ENCODE peak calls at places on chromosome 5, in eight cellular contexts. One of them, this sample, is unnamed.

GRCh38 chr5:65728219-65728618 is 6.2 kb downstream of the NLN start:
- DNase-seq in PC-3: peak; percentile 20
- DNase-seq in neural progenitor cell: no peak
- DNase-seq in HCT116: no peak
- DNase-seq in GM23248: no peak
- DNase-seq in MM.1S: no peak
- DNase-seq in OCI-LY7: no peak
- DNase-seq in GM23338: no peak
- DNase-seq in this sample: no peak

GRCh38 chr5:119009131-119009530 is 20.8 kb upstream of the DTWD2 start:
- DNase-seq in HCT116: no peak
- DNase-seq in GM23248: no peak
- DNase-seq in MM.1S: no peak
- DNase-seq in PC-3: peak; percentile 58
- DNase-seq in neural progenitor cell: no peak
- DNase-seq in OCI-LY7: no peak
- DNase-seq in GM23338: no peak
- DNase-seq in this sample: peak; percentile 43

GRCh38 chr5:171272996-171273970 is 35.8 kb upstream of the TLX3 start:
- DNase-seq in GM23338: peak; percentile 82
- DNase-seq in HCT116: peak; percentile 44
- DNase-seq in PC-3: peak; percentile 60
- DNase-seq in GM23248: peak; percentile 42
- DNase-seq in OCI-LY7: peak; percentile 4
- DNase-seq in MM.1S: peak; percentile 53
- DNase-seq in neural progenitor cell: peak; percentile 58
- DNase-seq in this sample: peak; percentile 23

GRCh38 chr5:6396043-6396442 is 17.7 kb upstream of the MED10 start:
- DNase-seq in PC-3: no peak
- DNase-seq in MM.1S: no peak
- DNase-seq in GM23248: no peak
- DNase-seq in GM23338: no peak
- DNase-seq in neural progenitor cell: no peak
- DNase-seq in HCT116: no peak
- DNase-seq in OCI-LY7: no peak
- DNase-seq in this sample: no peak

GRCh38 chr5:6455571-6456200 is 7.0 kb downstream of the UBE2QL1 start:
- DNase-seq in GM23248: no peak
- DNase-seq in neural progenitor cell: no peak
- DNase-seq in PC-3: no peak
- DNase-seq in GM23338: no peak
- DNase-seq in HCT116: no peak
- DNase-seq in OCI-LY7: no peak
- DNase-seq in MM.1S: no peak
- DNase-seq in this sample: no peak

GRCh38 chr5:150079655-150080461 is 6.5 kb downstream of the CSF1R start:
- DNase-seq in neural progenitor cell: no peak
- DNase-seq in PC-3: no peak
- DNase-seq in GM23338: no peak
- DNase-seq in HCT116: no peak
- DNase-seq in MM.1S: no peak
- DNase-seq in OCI-LY7: no peak
- DNase-seq in GM23248: no peak
- DNase-seq in this sample: no peak

GRCh38 chr5:158966691-158967090 is 133.0 kb downstream of the EBF1 start:
- DNase-seq in OCI-LY7: no peak
- DNase-seq in HCT116: no peak
- DNase-seq in neural progenitor cell: no peak
- DNase-seq in PC-3: no peak
- DNase-seq in GM23248: no peak
- DNase-seq in GM23338: no peak
- DNase-seq in MM.1S: no peak
- DNase-seq in this sample: no peak

GRCh38 chr5:79878721-79879336 is 112.2 kb downstream of the MTX3 start:
- DNase-seq in neural progenitor cell: peak; percentile 48
- DNase-seq in PC-3: peak; percentile 31
- DNase-seq in MM.1S: no peak
- DNase-seq in OCI-LY7: peak; percentile 55
- DNase-seq in HCT116: peak; percentile 31
- DNase-seq in GM23338: peak; percentile 75
- DNase-seq in GM23248: peak; percentile 26
- DNase-seq in this sample: no peak

GRCh38 chr5:93800988-93801811 is 59.8 kb upstream of the POU5F2 start:
- DNase-seq in GM23248: peak; percentile 73
- DNase-seq in MM.1S: peak; percentile 67
- DNase-seq in OCI-LY7: peak; percentile 32
- DNase-seq in PC-3: peak; percentile 90
- DNase-seq in neural progenitor cell: peak; percentile 63
- DNase-seq in HCT116: peak; percentile 66
- DNase-seq in GM23338: peak; percentile 83
- DNase-seq in this sample: peak; percentile 64

GRCh38 chr5:130270786-130271185 is 366.5 kb downstream of the CHSY3 start:
- DNase-seq in GM23248: no peak
- DNase-seq in OCI-LY7: no peak
- DNase-seq in HCT116: no peak
- DNase-seq in MM.1S: no peak
- DNase-seq in neural progenitor cell: no peak
- DNase-seq in PC-3: peak; percentile 52
- DNase-seq in GM23338: no peak
- DNase-seq in this sample: no peak

GRCh38 chr5:170632985-170633234 is 129.1 kb downstream of the KCNIP1 start:
- DNase-seq in HCT116: no peak
- DNase-seq in GM23338: peak; percentile 89
- DNase-seq in neural progenitor cell: peak; percentile 87
- DNase-seq in GM23248: no peak
- DNase-seq in OCI-LY7: peak; percentile 41
- DNase-seq in MM.1S: peak; percentile 27
- DNase-seq in PC-3: peak; percentile 53
- DNase-seq in this sample: peak; percentile 85

GRCh38 chr5:74642543-74642863 is 2.0 kb upstream of the ENC1 start:
- DNase-seq in MM.1S: no peak
- DNase-seq in OCI-LY7: no peak
- DNase-seq in GM23338: no peak
- DNase-seq in neural progenitor cell: no peak
- DNase-seq in PC-3: peak; percentile 15
- DNase-seq in GM23248: peak; percentile 26
- DNase-seq in HCT116: no peak
- DNase-seq in this sample: no peak

GRCh38 chr5:147690595-147690994 is 91.9 kb downstream of the JAKMIP2 start:
- DNase-seq in PC-3: peak; percentile 90
- DNase-seq in neural progenitor cell: no peak
- DNase-seq in HCT116: peak; percentile 31
- DNase-seq in GM23338: peak; percentile 78
- DNase-seq in MM.1S: no peak
- DNase-seq in OCI-LY7: peak; percentile 2
- DNase-seq in GM23248: no peak
- DNase-seq in this sample: peak; percentile 63

GRCh38 chr5:38751103-38751502 is 94.7 kb upstream of the OSMR start:
- DNase-seq in MM.1S: no peak
- DNase-seq in PC-3: peak; percentile 7
- DNase-seq in neural progenitor cell: no peak
- DNase-seq in OCI-LY7: no peak
- DNase-seq in GM23248: peak; percentile 8
- DNase-seq in GM23338: peak; percentile 43
- DNase-seq in HCT116: no peak
- DNase-seq in this sample: no peak

GRCh38 chr5:179901462-179901861 is 6.2 kb downstream of the TBC1D9B start:
- DNase-seq in MM.1S: no peak
- DNase-seq in PC-3: no peak
- DNase-seq in GM23248: no peak
- DNase-seq in OCI-LY7: no peak
- DNase-seq in HCT116: no peak
- DNase-seq in neural progenitor cell: no peak
- DNase-seq in GM23338: no peak
- DNase-seq in this sample: no peak

GRCh38 chr5:180611140-180611850 is 20.0 kb upstream of the SCGB3A1 start:
- DNase-seq in GM23248: no peak
- DNase-seq in GM23338: peak; percentile 51
- DNase-seq in MM.1S: no peak
- DNase-seq in PC-3: peak; percentile 18
- DNase-seq in neural progenitor cell: peak; percentile 48
- DNase-seq in HCT116: no peak
- DNase-seq in OCI-LY7: no peak
- DNase-seq in this sample: no peak

GRCh38 chr5:94802450-94802849 is 184.0 kb downstream of the SLF1 start:
- DNase-seq in OCI-LY7: peak; percentile 25
- DNase-seq in HCT116: no peak
- DNase-seq in PC-3: peak; percentile 3
- DNase-seq in GM23248: peak; percentile 36
- DNase-seq in GM23338: peak; percentile 70
- DNase-seq in neural progenitor cell: peak; percentile 66
- DNase-seq in MM.1S: no peak
- DNase-seq in this sample: peak; percentile 5

GRCh38 chr5:88847410-88847809 is 35.6 kb downstream of the MEF2C start:
- DNase-seq in HCT116: no peak
- DNase-seq in GM23248: no peak
- DNase-seq in MM.1S: no peak
- DNase-seq in GM23338: no peak
- DNase-seq in PC-3: no peak
- DNase-seq in OCI-LY7: no peak
- DNase-seq in neural progenitor cell: no peak
- DNase-seq in this sample: no peak
- TF ChIP-seq EZH2phosphoT487 in HCT116: no peak
- TF ChIP-seq EZH2phosphoT487 in GM23248: no peak
- TF ChIP-seq EZH2phosphoT487 in MM.1S: no peak
- TF ChIP-seq EZH2phosphoT487 in GM23338: no peak
- TF ChIP-seq EZH2phosphoT487 in PC-3: no peak
- TF ChIP-seq EZH2phosphoT487 in OCI-LY7: no peak
- TF ChIP-seq EZH2phosphoT487 in neural progenitor cell: no peak
- TF ChIP-seq EZH2phosphoT487 in this sample: no peak

GRCh38 chr5:132763369-132764036 is 13.5 kb downstream of the SEPTIN8 start:
- DNase-seq in GM23248: no peak
- DNase-seq in neural progenitor cell: no peak
- DNase-seq in OCI-LY7: no peak
- DNase-seq in HCT116: no peak
- DNase-seq in PC-3: no peak
- DNase-seq in GM23338: no peak
- DNase-seq in MM.1S: no peak
- DNase-seq in this sample: no peak

GRCh38 chr5:132760043-132760420 is 12.8 kb downstream of the CCNI2 start:
- DNase-seq in PC-3: no peak
- DNase-seq in OCI-LY7: no peak
- DNase-seq in HCT116: no peak
- DNase-seq in MM.1S: no peak
- DNase-seq in GM23338: no peak
- DNase-seq in neural progenitor cell: no peak
- DNase-seq in GM23248: no peak
- DNase-seq in this sample: no peak

GRCh38 chr5:132760601-132761317 is 13.5 kb downstream of the CCNI2 start:
- DNase-seq in GM23338: no peak
- DNase-seq in GM23248: no peak
- DNase-seq in neural progenitor cell: no peak
- DNase-seq in PC-3: no peak
- DNase-seq in MM.1S: no peak
- DNase-seq in HCT116: no peak
- DNase-seq in OCI-LY7: no peak
- DNase-seq in this sample: no peak

GRCh38 chr5:132762246-132763000 is 14.6 kb downstream of the SEPTIN8 start:
- DNase-seq in OCI-LY7: no peak
- DNase-seq in GM23338: no peak
- DNase-seq in MM.1S: no peak
- DNase-seq in HCT116: no peak
- DNase-seq in GM23248: no peak
- DNase-seq in PC-3: no peak
- DNase-seq in neural progenitor cell: no peak
- DNase-seq in this sample: no peak

DNA sequence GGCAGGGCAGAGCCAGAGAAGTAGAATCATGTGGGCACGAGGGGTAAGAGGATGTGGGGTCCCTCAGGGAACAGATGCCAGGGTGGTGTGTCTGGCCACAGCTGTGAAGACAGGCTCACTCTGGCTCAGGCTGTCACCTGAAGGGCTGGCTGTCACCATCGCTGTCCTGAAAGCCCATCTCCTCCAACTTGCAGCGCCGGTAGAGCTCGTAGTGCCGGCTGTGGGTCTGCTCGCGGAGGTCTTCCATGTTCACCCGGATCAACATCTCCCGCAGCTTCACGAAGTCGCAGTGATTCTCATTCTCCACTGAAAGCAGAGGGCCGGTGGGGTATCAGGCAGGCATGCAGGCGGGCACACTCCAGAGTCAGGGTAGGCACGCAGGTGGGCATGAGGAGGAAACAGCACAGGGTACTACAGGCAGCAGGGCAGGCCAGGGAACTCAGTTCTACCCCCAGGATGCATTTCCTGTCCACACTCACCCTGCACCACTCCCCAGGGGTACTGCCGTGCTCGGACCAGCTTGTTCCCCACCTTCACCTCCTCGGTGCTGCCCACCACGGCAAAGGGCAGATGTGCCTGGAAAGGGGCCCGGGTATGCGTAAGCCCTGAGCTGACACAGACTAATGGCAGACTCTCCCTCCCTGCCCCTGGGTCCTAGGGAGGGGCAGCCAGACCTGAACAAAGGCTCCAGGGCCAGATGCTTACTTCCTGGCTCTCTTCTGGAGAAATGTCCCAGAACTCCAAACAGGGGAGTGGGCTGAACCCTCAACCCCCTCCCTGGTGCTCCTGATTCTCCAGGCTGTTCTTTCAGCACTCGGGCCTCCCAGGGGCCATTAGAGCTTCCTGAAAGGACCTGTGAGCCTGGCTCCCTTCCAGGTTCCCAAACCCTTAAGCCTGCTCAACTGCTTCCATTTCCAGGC is 14.4 kb downstream of the CCNI2 start:
- DNase-seq in GM23338: no peak
- DNase-seq in GM23248: no peak
- DNase-seq in PC-3: no peak
- DNase-seq in MM.1S: no peak
- DNase-seq in OCI-LY7: no peak
- DNase-seq in neural progenitor cell: no peak
- DNase-seq in HCT116: no peak
- DNase-seq in this sample: no peak
- TF ChIP-seq EZH2phosphoT487 in GM23338: no peak
- TF ChIP-seq EZH2phosphoT487 in GM23248: no peak
- TF ChIP-seq EZH2phosphoT487 in PC-3: no peak
- TF ChIP-seq EZH2phosphoT487 in MM.1S: no peak
- TF ChIP-seq EZH2phosphoT487 in OCI-LY7: no peak
- TF ChIP-seq EZH2phosphoT487 in neural progenitor cell: no peak
- TF ChIP-seq EZH2phosphoT487 in HCT116: no peak
- TF ChIP-seq EZH2phosphoT487 in this sample: no peak

GRCh38 chr5:4518924-4519660 is 621.0 kb upstream of the ADAMTS16 start:
- DNase-seq in GM23248: no peak
- DNase-seq in OCI-LY7: no peak
- DNase-seq in neural progenitor cell: peak; percentile 57
- DNase-seq in HCT116: no peak
- DNase-seq in GM23338: peak; percentile 53
- DNase-seq in MM.1S: no peak
- DNase-seq in PC-3: no peak
- DNase-seq in this sample: no peak
- TF ChIP-seq EZH2phosphoT487 in GM23248: no peak
- TF ChIP-seq EZH2phosphoT487 in OCI-LY7: no peak
- TF ChIP-seq EZH2phosphoT487 in neural progenitor cell: no peak
- TF ChIP-seq EZH2phosphoT487 in HCT116: no peak
- TF ChIP-seq EZH2phosphoT487 in GM23338: no peak
- TF ChIP-seq EZH2phosphoT487 in MM.1S: no peak
- TF ChIP-seq EZH2phosphoT487 in PC-3: no peak
- TF ChIP-seq EZH2phosphoT487 in this sample: no peak

GRCh38 chr5:72956324-72957140 is 691 bp downstream of the FCHO2 start:
- DNase-seq in HCT116: no peak
- DNase-seq in neural progenitor cell: peak; percentile 72
- DNase-seq in GM23248: peak; percentile 77
- DNase-seq in MM.1S: peak; percentile 39
- DNase-seq in PC-3: peak; percentile 47
- DNase-seq in OCI-LY7: peak; percentile 56
- DNase-seq in GM23338: peak; percentile 53
- DNase-seq in this sample: peak; percentile 73
- TF ChIP-seq EZH2phosphoT487 in HCT116: no peak
- TF ChIP-seq EZH2phosphoT487 in neural progenitor cell: no peak
- TF ChIP-seq EZH2phosphoT487 in GM23248: no peak
- TF ChIP-seq EZH2phosphoT487 in MM.1S: no peak
- TF ChIP-seq EZH2phosphoT487 in PC-3: no peak
- TF ChIP-seq EZH2phosphoT487 in OCI-LY7: no peak
- TF ChIP-seq EZH2phosphoT487 in GM23338: no peak
- TF ChIP-seq EZH2phosphoT487 in this sample: no peak

GRCh38 chr5:178547753-178548415 is 42.3 kb downstream of the COL23A1 start:
- DNase-seq in GM23248: peak; percentile 16
- DNase-seq in GM23338: no peak
- DNase-seq in PC-3: no peak
- DNase-seq in OCI-LY7: no peak
- DNase-seq in HCT116: no peak
- DNase-seq in MM.1S: no peak
- DNase-seq in neural progenitor cell: no peak
- DNase-seq in this sample: no peak
- TF ChIP-seq EZH2phosphoT487 in GM23248: no peak
- TF ChIP-seq EZH2phosphoT487 in GM23338: no peak
- TF ChIP-seq EZH2phosphoT487 in PC-3: no peak
- TF ChIP-seq EZH2phosphoT487 in OCI-LY7: no peak
- TF ChIP-seq EZH2phosphoT487 in HCT116: no peak
- TF ChIP-seq EZH2phosphoT487 in MM.1S: no peak
- TF ChIP-seq EZH2phosphoT487 in neural progenitor cell: no peak
- TF ChIP-seq EZH2phosphoT487 in this sample: no peak

This sample was measured in hepatocyte.